ENCODE peak calls at places on chromosomes 13 and 19, in six cellular contexts. F is suprapubic skin, I is adrenal gland, D is B cell, B is omental fat pad, A is mucosa of descending colon. T is an unnamed sample.

GRCh38 chr13:71290963-71291937 is 575.8 kb downstream of the DACH1 start:
- DNase-seq in A (peak; percentile 48), B (no peak), F (no peak), I (peak; percentile 31), D (peak; percentile 4), T (no peak)

GRCh38 chr19:12685831-12686230 is 2.0 kb upstream of the GNG14 start:
- DNase-seq in A (no peak), D (no peak), F (no peak), I (no peak), B (no peak), T (no peak)

GRCh38 chr13:80144493-80144892 is 196.4 kb downstream of the SPRY2 start:
- DNase-seq in B (no peak), I (no peak), D (no peak), A (no peak), F (no peak), T (no peak)

GRCh38 chr19:3697094-3697493 is 3.2 kb downstream of the PIP5K1C start:
- DNase-seq in I (no peak), F (no peak), D (peak; percentile 16), A (no peak), B (no peak), T (no peak)

GRCh38 chr13:44574466-44574855 is 1.7 kb downstream of the TSC22D1 start:
- DNase-seq in A (no peak), D (no peak), I (no peak), F (no peak), B (no peak), T (no peak)

GRCh38 chr13:110834572-110834971 is 80.3 kb downstream of the ANKRD10 start:
- DNase-seq in B (no peak), F (no peak), D (no peak), I (no peak), A (no peak), T (no peak)

GRCh38 chr19:10230155-10230903 is 802 bp downstream of the S1PR2 start:
- DNase-seq in A (peak; percentile 58), I (peak; percentile 44), F (peak; percentile 82), B (no peak), D (peak; percentile 81), T (no peak)

GRCh38 chr13:31444266-31444862 is 244.6 kb downstream of the B3GLCT start:
- DNase-seq in F (no peak), A (no peak), I (no peak), D (no peak), B (no peak), T (no peak)

GRCh38 chr19:29761575-29762225 is 46.6 kb upstream of the C19orf12 start:
- DNase-seq in D (no peak), B (no peak), A (peak; percentile 23), F (no peak), I (no peak), T (no peak)

GRCh38 chr19:2561895-2562294 is 86.0 kb downstream of the GADD45B start:
- DNase-seq in I (no peak), D (peak; percentile 78), B (no peak), F (no peak), A (no peak), T (no peak)

GRCh38 chr19:31560021-31560770 is 211.0 kb upstream of the TSHZ3 start:
- DNase-seq in F (no peak), A (no peak), B (no peak), I (no peak), D (no peak), T (no peak)

GRCh38 chr19:33888665-33889064 is 92.0 kb downstream of the KCTD15 start:
- DNase-seq in F (no peak), B (no peak), D (no peak), A (no peak), I (no peak), T (no peak)

GRCh38 chr13:27533155-27533643 is 82.8 kb upstream of the MTIF3 start:
- DNase-seq in A (peak; percentile 92), B (peak; percentile 77), F (peak; percentile 88), D (peak; percentile 44), I (peak; percentile 89), T (peak; percentile 94)

GRCh38 chr19:41936416-41936850 is 8.2 kb upstream of the ERFL start:
- DNase-seq in A (no peak), I (no peak), F (no peak), D (no peak), B (no peak), T (no peak)

GRCh38 chr13:82356667-82357066 is 1525.6 kb downstream of the SLITRK1 start:
- DNase-seq in B (no peak), F (no peak), D (no peak), I (no peak), A (no peak), T (no peak)

GRCh38 chr13:113791761-113792160 is 32.7 kb downstream of the TMEM255B start:
- DNase-seq in I (no peak), F (no peak), B (peak; percentile 8), A (no peak), D (no peak), T (no peak)

GRCh38 chr13:60282708-60283107 is 114.3 kb upstream of the TDRD3 start:
- DNase-seq in I (no peak), A (no peak), F (no peak), B (no peak), D (no peak), T (no peak)

GRCh38 chr13:110683203-110683883 is 22.6 kb downstream of the CARS2 start:
- DNase-seq in A (peak; percentile 18), I (peak; percentile 51), B (no peak), D (no peak), F (no peak), T (no peak)

GRCh38 chr13:47289578-47289977 is 392.7 kb upstream of the HTR2A start:
- DNase-seq in A (no peak), I (no peak), F (no peak), B (no peak), D (no peak), T (no peak)

GRCh38 chr19:40331052-40331451 is 17.1 kb downstream of the C19orf47 start:
- DNase-seq in A (no peak), D (no peak), F (no peak), B (no peak), I (no peak), T (no peak)

DNA sequence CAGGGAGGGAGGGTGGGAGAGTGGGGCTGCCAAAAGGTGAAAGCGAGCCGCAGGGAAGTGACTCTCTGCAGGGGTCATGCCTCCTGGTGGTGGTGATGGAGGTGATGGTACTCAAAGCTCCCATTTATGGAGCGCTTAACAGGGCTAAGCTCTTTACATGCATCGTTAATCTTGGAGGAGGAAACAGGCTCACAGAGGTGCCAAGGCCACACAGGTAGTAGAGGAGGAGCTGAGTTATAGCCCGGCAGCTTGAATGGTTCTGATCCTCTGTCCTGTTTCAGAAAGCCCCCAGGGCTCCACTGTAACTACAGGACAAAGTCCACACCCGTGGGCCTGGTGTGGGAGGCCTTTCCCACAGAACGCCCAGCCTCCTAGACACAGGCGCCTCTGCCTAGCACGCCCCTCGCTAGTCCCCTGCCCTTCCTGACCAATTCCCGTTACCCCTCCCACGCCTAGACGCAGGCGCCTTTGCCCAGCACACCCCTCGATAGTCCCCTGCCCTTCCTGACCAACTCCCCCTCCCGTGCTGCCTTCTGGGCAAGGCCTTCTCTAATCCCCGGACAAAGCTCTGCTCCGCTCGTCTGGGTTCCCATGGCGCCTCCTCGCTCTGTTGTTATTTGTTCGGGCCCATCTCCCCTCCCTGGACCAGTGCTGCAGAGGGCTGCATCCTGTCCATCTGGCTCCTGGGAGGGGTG is 10.8 kb downstream of the PPP1R37 start:
- DNase-seq in B (no peak), D (peak; percentile 60), A (no peak), F (no peak), I (no peak), T (no peak)
- TF ChIP-seq CTCF in B (no peak), D (peak; percentile 19), A (no peak), F (no peak), I (no peak), T (no peak)

GRCh38 chr19:17469371-17470203 is 737 bp upstream of the SLC27A1 start:
- DNase-seq in B (peak; percentile 93), F (peak; percentile 99), D (peak; percentile 85), A (peak; percentile 99), I (peak; percentile 100), T (no peak)

GRCh38 chr19:17468302-17469091 is 1.8 kb upstream of the SLC27A1 start:
- DNase-seq in D (no peak), I (peak; percentile 95), B (no peak), F (peak; percentile 87), A (no peak), T (no peak)

GRCh38 chr19:17469092-17469370 is 1.3 kb upstream of the SLC27A1 start:
- DNase-seq in F (no peak), I (no peak), D (no peak), B (no peak), A (no peak), T (no peak)

GRCh38 chr19:17467471-17468301 is 2.6 kb upstream of the SLC27A1 start:
- DNase-seq in F (no peak), D (no peak), I (no peak), A (no peak), B (no peak), T (no peak)

GRCh38 chr19:17466487-17466850 is 3.9 kb upstream of the SLC27A1 start:
- DNase-seq in D (no peak), F (no peak), A (no peak), B (no peak), I (no peak), T (no peak)
- TF ChIP-seq CTCF in D (no peak), F (no peak), A (no peak), B (no peak), I (no peak), T (peak; percentile 37)

GRCh38 chr13:42173789-42174343 is 98.1 kb upstream of the AKAP11 start:
- DNase-seq in B (no peak), I (no peak), D (no peak), A (no peak), F (no peak), T (no peak)

GRCh38 chr13:42181381-42181953 is 90.5 kb upstream of the AKAP11 start:
- DNase-seq in A (no peak), F (no peak), D (no peak), B (no peak), I (no peak), T (no peak)

GRCh38 chr13:42174344-42175162 is 97.4 kb upstream of the AKAP11 start:
- DNase-seq in D (no peak), F (no peak), B (no peak), A (no peak), I (no peak), T (no peak)

GRCh38 chr13:42177189-42177588 is 94.8 kb upstream of the AKAP11 start:
- DNase-seq in B (no peak), D (no peak), A (no peak), F (no peak), I (no peak), T (no peak)

GRCh38 chr13:42176286-42176685 is 95.7 kb upstream of the AKAP11 start:
- DNase-seq in I (no peak), D (no peak), A (no peak), B (no peak), F (no peak), T (no peak)
- TF ChIP-seq CTCF in I (no peak), D (no peak), A (no peak), B (no peak), F (no peak), T (no peak)

DNA sequence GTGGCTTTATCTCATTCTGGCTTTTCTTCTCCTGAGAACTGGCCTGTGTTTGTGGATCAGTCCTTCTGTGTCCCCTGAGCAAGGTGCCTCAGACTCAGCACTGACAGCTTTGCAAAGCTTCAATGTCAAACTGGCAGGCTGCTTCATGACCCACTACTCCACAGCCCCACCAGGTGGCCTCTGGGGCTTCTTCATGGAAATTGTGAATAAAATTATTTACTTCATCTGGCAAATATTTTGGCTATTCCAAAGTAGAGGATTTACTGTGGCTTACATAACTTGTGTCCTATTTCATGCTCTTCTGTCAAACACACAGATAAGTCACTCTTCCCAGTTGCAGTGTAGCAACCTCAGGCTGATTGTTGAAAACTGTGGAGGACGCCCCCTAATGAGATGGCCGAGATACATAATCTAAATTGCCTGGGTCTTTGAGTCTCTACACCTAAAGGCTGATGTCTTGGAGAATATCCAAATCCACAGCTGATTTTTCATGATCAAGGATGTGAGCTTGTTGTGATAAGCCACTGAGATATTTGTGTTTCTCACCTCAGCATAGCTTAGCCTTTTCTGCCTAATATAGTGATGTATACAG is 721.9 kb upstream of the SLC10A2 start:
- DNase-seq in I (peak; percentile 14), F (no peak), A (peak; percentile 3), D (no peak), B (no peak), T (no peak)
- TF ChIP-seq CTCF in I (no peak), F (no peak), A (no peak), D (no peak), B (no peak), T (peak; percentile 69)